ENCODE peak calls at places on chromosomes 2 and 18, in six cellular contexts. M is K562, H is lung, K is Peyer's patch, I is cardiac muscle cell, E is osteoblast. Z is an unnamed sample.
A peak's percentile ranks its signal among the peaks of the same experiment; 100 is the strongest.

GRCh38 chr2:15819576-15820282 is 120.6 kb upstream of the MYCN start:
- DNase-seq in H (no peak), I (no peak), M (no peak), E (no peak), K (no peak), Z (no peak)

GRCh38 chr2:227625420-227625819 is 8.1 kb downstream of the SCYGR4 start:
- DNase-seq in E (no peak), K (no peak), H (no peak), M (no peak), I (no peak), Z (no peak)

GRCh38 chr2:10834300-10834699 is 21.7 kb upstream of the PDIA6 start:
- DNase-seq in E (no peak), H (no peak), I (no peak), M (no peak), K (no peak), Z (no peak)

GRCh38 chr2:74105413-74105812 is 42.3 kb downstream of the BOLA3 start:
- DNase-seq in I (no peak), K (no peak), E (no peak), H (no peak), M (no peak), Z (no peak)

GRCh38 chr18:5900249-5900648 is 4.9 kb upstream of the TMEM200C start:
- DNase-seq in K (no peak), H (no peak), E (no peak), M (no peak), I (no peak), Z (no peak)

GRCh38 chr2:74020717-74021406 is 36.2 kb downstream of the TET3 start:
- DNase-seq in K (no peak), E (no peak), I (no peak), M (no peak), H (no peak), Z (no peak)

GRCh38 chr2:41784496-41784895 is 263.3 kb upstream of the PKDCC start:
- DNase-seq in E (peak; percentile 53), H (no peak), M (no peak), K (no peak), I (no peak), Z (no peak)

GRCh38 chr2:84805250-84805917 is 75.5 kb downstream of the TRABD2A start:
- DNase-seq in H (no peak), M (no peak), K (no peak), I (peak; percentile 46), E (no peak), Z (no peak)

DNA sequence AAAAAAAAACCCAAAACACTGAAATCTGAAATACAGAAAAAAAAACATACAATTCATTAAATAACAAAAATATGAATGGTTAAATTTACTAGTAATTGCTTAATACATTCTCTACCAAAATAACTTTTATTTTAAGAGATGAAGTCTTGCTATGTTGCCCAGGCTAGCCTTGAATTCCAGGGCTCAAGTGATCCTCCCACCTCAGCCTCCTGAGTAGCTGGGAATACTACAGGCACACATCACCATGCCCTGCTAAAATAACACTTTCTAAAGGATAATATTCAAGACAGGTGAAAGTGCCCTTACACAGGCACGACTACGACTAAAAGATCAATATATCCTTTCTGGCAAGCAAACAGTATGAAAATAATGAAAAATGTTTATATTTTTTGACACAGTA is 9.5 kb downstream of the USP34 start:
- DNase-seq in E (no peak), K (no peak), I (no peak), H (no peak), M (no peak), Z (no peak)
- H3K4me1 ChIP-seq in E (peaks cover 10% of the 10 kb centered on the region), K (peaks cover 7% of the 10 kb centered on the region), I (peaks cover 10% of the 10 kb centered on the region), H (peaks cover 23% of the 10 kb centered on the region), M (peaks cover 40% of the 10 kb centered on the region), Z (peaks cover 1% of the 10 kb centered on the region)

GRCh38 chr2:212912445-212913103 is 238.8 kb downstream of the IKZF2 start:
- DNase-seq in K (no peak), I (peak; percentile 87), M (no peak), H (no peak), E (peak; percentile 62), Z (no peak)
- H3K27ac ChIP-seq in K (no peak overlapping the region), I (no peak overlapping the region), M (no peak overlapping the region), H (no peak overlapping the region), E (peak overlapping the region; percentile 71), Z (no peak overlapping the region)

GRCh38 chr2:20617892-20618467 is 32.9 kb downstream of the HS1BP3 start:
- DNase-seq in I (peak; percentile 100), H (peak; percentile 97), M (peak; percentile 62), E (peak; percentile 99), K (peak; percentile 76), Z (no peak)
- H3K4me1 ChIP-seq in I (peaks cover 28% of the 10 kb centered on the region), H (peaks cover 32% of the 10 kb centered on the region), M (peaks cover 19% of the 10 kb centered on the region), E (peaks cover 30% of the 10 kb centered on the region), K (peaks cover 5% of the 10 kb centered on the region), Z (peaks cover 9% of the 10 kb centered on the region)

GRCh38 chr2:219253753-219254589 is at the start of gene TUBA4A:
- DNase-seq in H (peak; percentile 84), M (peak; percentile 96), I (peak; percentile 62), E (peak; percentile 97), K (peak; percentile 94), Z (no peak)
- H3K27ac ChIP-seq in H (peak within 1 kb of the TSS; percentile 84), M (peak within 1 kb of the TSS; percentile 75), I (no peak within 1 kb of the TSS), E (peak within 1 kb of the TSS; percentile 52), K (peak within 1 kb of the TSS; percentile 89), Z (no peak within 1 kb of the TSS)

GRCh38 chr2:96531366-96531765 is 5.2 kb upstream of the ARID5A start:
- DNase-seq in K (no peak), M (no peak), E (peak; percentile 56), I (no peak), H (no peak), Z (no peak)
- H3K4me1 ChIP-seq in K (peaks cover 3% of the 10 kb centered on the region), M (peaks cover 10% of the 10 kb centered on the region), E (peaks cover 57% of the 10 kb centered on the region), I (peaks cover 27% of the 10 kb centered on the region), H (peaks cover 23% of the 10 kb centered on the region), Z (peaks cover 1% of the 10 kb centered on the region)

GRCh38 chr18:23397907-23398306 is 55.2 kb upstream of the RIOK3 start:
- DNase-seq in E (no peak), M (no peak), K (no peak), H (no peak), I (no peak), Z (no peak)
- H3K27ac ChIP-seq in E (no peak overlapping the region), M (no peak overlapping the region), K (no peak overlapping the region), H (no peak overlapping the region), I (no peak overlapping the region), Z (no peak overlapping the region)

DNA sequence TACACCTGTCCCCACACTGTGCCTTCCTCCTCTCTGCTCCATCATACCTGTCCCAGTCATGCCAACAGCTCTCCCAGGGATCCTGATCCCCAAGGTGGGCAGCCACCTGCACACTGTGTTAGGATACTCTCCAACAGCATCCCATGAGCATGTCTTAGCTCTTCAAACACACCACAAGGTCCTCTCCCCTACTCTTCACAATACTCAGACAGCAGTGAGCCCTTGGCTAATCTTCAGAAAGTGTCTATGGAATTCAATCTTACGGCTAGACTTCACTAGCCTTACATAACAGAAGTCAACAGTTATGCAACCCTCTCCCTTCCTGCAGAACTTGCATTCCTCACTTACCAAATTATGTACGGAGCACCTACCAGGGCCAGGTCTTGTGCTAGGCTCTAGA is 79.9 kb downstream of the MYO5B start:
- DNase-seq in I (peak; percentile 52), E (no peak), H (peak; percentile 30), M (no peak), K (no peak), Z (no peak)
- H3K4me1 ChIP-seq in I (peaks cover 5% of the 10 kb centered on the region), E (no peaks in the 10 kb centered on the region), H (no peaks in the 10 kb centered on the region), M (no peaks in the 10 kb centered on the region), K (no peaks in the 10 kb centered on the region), Z (no peaks in the 10 kb centered on the region)

GRCh38 chr18:22170421-22171262 is 1.3 kb downstream of the GATA6 start:
- DNase-seq in K (peak; percentile 73), H (peak; percentile 58), I (peak; percentile 82), M (no peak), E (peak; percentile 97), Z (no peak)
- H3K27ac ChIP-seq in K (peak overlapping the region; percentile 84), H (peak overlapping the region; percentile 96), I (peak overlapping the region; percentile 99), M (no peak overlapping the region), E (peak overlapping the region; percentile 86), Z (no peak overlapping the region)

DNA sequence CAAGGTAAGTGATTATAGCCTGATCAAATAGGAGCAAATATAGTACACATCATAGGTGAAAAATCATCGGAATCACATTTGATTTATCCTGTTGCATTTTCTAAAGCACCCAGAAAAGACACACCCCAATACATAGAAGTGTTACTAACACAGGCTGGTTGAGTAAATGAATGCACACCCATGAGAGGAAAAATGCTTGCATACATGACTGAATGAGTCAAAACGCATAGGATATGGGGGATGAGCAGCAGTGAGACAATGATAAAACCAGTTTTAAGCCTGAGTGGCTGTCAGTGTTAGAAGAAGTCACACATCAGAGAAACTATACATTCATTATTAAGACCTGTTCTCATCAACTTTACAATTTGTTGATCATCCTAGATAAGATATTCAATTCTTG is 449.6 kb upstream of the CDH20 start:
- DNase-seq in M (no peak), H (no peak), K (no peak), E (no peak), I (no peak), Z (no peak)
- H3K4me1 ChIP-seq in M (no peaks in the 10 kb centered on the region), H (no peaks in the 10 kb centered on the region), K (no peaks in the 10 kb centered on the region), E (no peaks in the 10 kb centered on the region), I (no peaks in the 10 kb centered on the region), Z (no peaks in the 10 kb centered on the region)

GRCh38 chr18:2882201-2882600 is 35.4 kb downstream of the EMILIN2 start:
- DNase-seq in I (no peak), E (no peak), M (no peak), H (peak; percentile 3), K (no peak), Z (no peak)

GRCh38 chr18:2881490-2882195 is 34.8 kb downstream of the EMILIN2 start:
- DNase-seq in E (peak; percentile 46), H (peak; percentile 33), M (no peak), K (no peak), I (peak; percentile 93), Z (no peak)

GRCh38 chr18:2883137-2883671 is 36.4 kb downstream of the EMILIN2 start:
- DNase-seq in K (no peak), E (peak; percentile 44), M (no peak), I (peak; percentile 41), H (peak; percentile 27), Z (no peak)

GRCh38 chr18:2887470-2887869 is 40.7 kb downstream of the EMILIN2 start:
- DNase-seq in E (no peak), I (no peak), M (no peak), K (no peak), H (no peak), Z (no peak)

DNA sequence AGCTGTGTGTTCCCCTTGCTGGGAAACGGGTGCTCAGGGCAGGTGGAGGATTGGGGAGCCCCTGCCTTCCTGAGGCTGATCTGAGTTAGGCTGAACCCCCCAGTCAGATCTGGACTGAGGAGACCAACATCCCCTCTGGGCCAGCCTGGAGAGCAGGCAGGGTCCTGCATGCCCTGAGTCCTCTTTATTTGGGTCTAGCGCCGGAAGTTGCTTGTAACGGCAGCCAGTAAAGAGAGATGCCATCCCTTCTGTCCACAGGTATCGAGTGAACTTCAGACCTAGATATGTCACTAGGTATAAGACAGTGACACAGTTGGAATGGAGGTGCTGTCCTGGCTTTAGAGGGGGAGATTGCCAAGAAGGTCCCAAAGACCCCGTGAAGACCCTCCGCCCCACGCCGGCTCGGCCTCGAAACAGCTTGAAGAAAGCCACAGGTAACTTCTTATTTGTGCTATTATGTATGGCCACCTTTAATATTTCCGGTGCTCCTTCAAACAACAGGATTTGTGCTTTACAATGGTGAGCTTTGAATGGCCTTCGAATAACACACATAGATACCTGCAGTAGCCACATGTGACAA is 38.0 kb downstream of the EMILIN2 start:
- DNase-seq in K (no peak), M (no peak), H (peak; percentile 18), I (no peak), E (peak; percentile 43), Z (no peak)
- H3K27ac ChIP-seq in K (no peak overlapping the region), M (no peak overlapping the region), H (no peak overlapping the region), I (peak overlapping the region; percentile 74), E (no peak overlapping the region), Z (no peak overlapping the region)

Z was measured in iPS DF 6.9.